ENCODE peak calls at places on chromosomes 13 and 19, in four cellular contexts. E, O, W and T are unnamed samples.

GRCh38 chr19:5436101-5436947 is 18.9 kb upstream of the ZNRF4 start:
- DNase-seq in O (no peak), W (peak; percentile 81), E (no peak), T (peak; percentile 60)

GRCh38 chr13:96141032-96141431 is 51.1 kb downstream of the HS6ST3 start:
- DNase-seq in O (no peak), W (peak; percentile 43), E (no peak), T (peak; percentile 28)

GRCh38 chr13:100547805-100548204 is 40.8 kb downstream of the GGACT start:
- DNase-seq in E (no peak), O (peak; percentile 45), W (no peak), T (no peak)

GRCh38 chr13:112712451-112712881 is 22.6 kb downstream of the ATP11A start:
- DNase-seq in O (no peak), E (no peak), W (no peak), T (no peak)

GRCh38 chr19:55446060-55446459 is 3.0 kb upstream of the SHISA7 start:
- DNase-seq in O (no peak), E (no peak), W (no peak), T (no peak)

GRCh38 chr13:41520699-41521630 is 63.6 kb downstream of the RGCC start:
- DNase-seq in O (no peak), W (no peak), E (no peak), T (no peak)

GRCh38 chr13:74136089-74136658 is 2.0 kb upstream of the KLF12 start:
- DNase-seq in W (no peak), O (no peak), E (peak; percentile 51), T (no peak)

GRCh38 chr13:97112451-97113152 is 109.5 kb upstream of the MBNL2 start:
- DNase-seq in O (no peak), W (no peak), E (no peak), T (no peak)

GRCh38 chr19:36973844-36974195 is 57.7 kb downstream of the ZNF568 start:
- DNase-seq in W (no peak), O (no peak), E (no peak), T (no peak)

GRCh38 chr13:85693889-85694511 is 105.2 kb downstream of the SLITRK6 start:
- DNase-seq in E (no peak), W (no peak), O (no peak), T (no peak)

GRCh38 chr19:33275559-33275932 is 26.8 kb downstream of the CEBPA start:
- DNase-seq in W (no peak), E (no peak), O (no peak), T (no peak)
- H3K4me1 ChIP-seq in W (peaks cover 7% of the 10 kb centered on the region), E (peaks cover 15% of the 10 kb centered on the region), O (peaks cover 8% of the 10 kb centered on the region), T (peaks cover 75% of the 10 kb centered on the region)

GRCh38 chr19:15815306-15815705 is at the start of gene OR10H1:
- DNase-seq in E (no peak), W (no peak), O (peak; percentile 73), T (peak; percentile 48)
- H3K4me3 ChIP-seq in E (no peak within 1 kb of the TSS), W (no peak within 1 kb of the TSS), O (no peak within 1 kb of the TSS), T (no peak within 1 kb of the TSS)

GRCh38 chr19:46909356-46909755 is 48.6 kb downstream of the ARHGAP35 start:
- DNase-seq in W (no peak), O (no peak), E (no peak), T (no peak)

GRCh38 chr19:46904114-46905060 is 43.6 kb downstream of the ARHGAP35 start:
- DNase-seq in O (peak; percentile 23), E (no peak), W (no peak), T (no peak)

GRCh38 chr19:46907880-46908279 is 47.1 kb downstream of the ARHGAP35 start:
- DNase-seq in O (peak; percentile 13), E (no peak), W (no peak), T (no peak)

GRCh38 chr19:46903458-46903857 is 42.7 kb downstream of the ARHGAP35 start:
- DNase-seq in O (no peak), E (no peak), W (no peak), T (no peak)

GRCh38 chr19:46906221-46906620 is 45.4 kb downstream of the ARHGAP35 start:
- DNase-seq in E (no peak), W (no peak), O (no peak), T (no peak)
- H3K4me1 ChIP-seq in E (peaks cover 7% of the 10 kb centered on the region), W (peaks cover 16% of the 10 kb centered on the region), O (peaks cover 28% of the 10 kb centered on the region), T (peaks cover 38% of the 10 kb centered on the region)

GRCh38 chr13:27088619-27089018 is 83.0 kb downstream of the USP12 start:
- DNase-seq in W (no peak), O (no peak), E (no peak), T (no peak)
- H3K4me3 ChIP-seq in W (no peak overlapping the region), O (no peak overlapping the region), E (no peak overlapping the region), T (no peak overlapping the region)

DNA sequence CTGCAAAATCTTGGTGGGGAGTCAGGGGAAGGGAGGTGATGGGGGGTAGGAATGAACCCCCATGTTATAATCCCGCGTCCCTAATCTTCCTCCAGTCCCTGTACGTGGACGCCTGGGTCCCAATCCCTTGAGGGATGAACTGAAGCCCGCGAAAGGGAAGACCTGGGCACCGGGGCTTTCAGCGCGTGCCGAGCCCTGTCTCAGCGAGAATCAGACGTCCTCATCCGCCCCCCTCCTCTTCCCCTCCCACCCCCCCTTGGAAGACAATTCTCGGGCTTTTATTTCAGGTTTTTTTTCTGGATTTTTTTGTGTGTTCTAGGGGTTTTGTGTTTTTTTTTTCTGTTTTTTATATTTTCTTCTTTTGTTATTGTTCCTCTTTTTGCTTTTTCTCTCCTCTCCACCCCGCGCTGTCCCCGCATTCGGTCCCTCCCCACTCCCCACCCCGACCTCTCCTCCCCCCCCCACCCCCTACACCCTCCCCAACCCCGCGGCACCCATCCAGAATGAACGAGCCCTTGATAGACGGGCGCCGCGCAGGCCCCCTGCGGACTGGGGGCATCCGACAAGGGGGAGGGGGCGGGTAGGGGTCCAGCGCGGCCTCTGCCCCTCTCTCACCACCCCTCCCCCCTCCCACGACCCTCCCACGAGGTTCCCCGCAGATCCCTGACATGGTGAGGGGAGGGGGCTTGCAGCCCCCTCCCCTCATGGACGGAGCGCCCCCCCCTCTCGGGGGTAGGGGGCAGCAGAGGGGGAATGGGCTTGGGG is 10.3 kb downstream of the C19orf81 start:
- DNase-seq in W (no peak), O (no peak), E (no peak), T (no peak)
- H3K4me1 ChIP-seq in W (peaks cover 4% of the 10 kb centered on the region), O (peaks cover 13% of the 10 kb centered on the region), E (no peaks in the 10 kb centered on the region), T (no peaks in the 10 kb centered on the region)

GRCh38 chr19:38993271-38993670 is 17.7 kb upstream of the FBXO17 start:
- DNase-seq in O (no peak), E (no peak), W (no peak), T (no peak)

GRCh38 chr19:38990949-38991697 is 15.6 kb upstream of the FBXO17 start:
- DNase-seq in O (no peak), W (no peak), E (no peak), T (no peak)

GRCh38 chr19:38988632-38989031 is 13.1 kb upstream of the FBXO17 start:
- DNase-seq in E (no peak), O (no peak), W (no peak), T (no peak)

GRCh38 chr19:38985262-38985661 is 9.7 kb upstream of the FBXO17 start:
- DNase-seq in W (no peak), E (no peak), O (no peak), T (no peak)

GRCh38 chr19:38989066-38989605 is 13.6 kb upstream of the FBXO17 start:
- DNase-seq in O (peak; percentile 10), W (no peak), E (no peak), T (no peak)
- H3K4me3 ChIP-seq in O (no peak overlapping the region), W (no peak overlapping the region), E (no peak overlapping the region), T (no peak overlapping the region)

GRCh38 chr19:40056505-40056904 is 474 bp upstream of the ZNF780B start:
- DNase-seq in E (no peak), W (no peak), O (no peak), T (no peak)

GRCh38 chr19:40054632-40055031 is 1.4 kb downstream of the ZNF780B start:
- DNase-seq in O (no peak), W (no peak), E (no peak), T (no peak)

GRCh38 chr19:40053491-40053890 is 2.5 kb downstream of the ZNF780B start:
- DNase-seq in E (no peak), O (no peak), W (no peak), T (no peak)

GRCh38 chr19:40055832-40056504 is at the start of gene ZNF780B:
- DNase-seq in E (peak; percentile 85), O (peak; percentile 58), W (peak; percentile 73), T (peak; percentile 75)

DNA sequence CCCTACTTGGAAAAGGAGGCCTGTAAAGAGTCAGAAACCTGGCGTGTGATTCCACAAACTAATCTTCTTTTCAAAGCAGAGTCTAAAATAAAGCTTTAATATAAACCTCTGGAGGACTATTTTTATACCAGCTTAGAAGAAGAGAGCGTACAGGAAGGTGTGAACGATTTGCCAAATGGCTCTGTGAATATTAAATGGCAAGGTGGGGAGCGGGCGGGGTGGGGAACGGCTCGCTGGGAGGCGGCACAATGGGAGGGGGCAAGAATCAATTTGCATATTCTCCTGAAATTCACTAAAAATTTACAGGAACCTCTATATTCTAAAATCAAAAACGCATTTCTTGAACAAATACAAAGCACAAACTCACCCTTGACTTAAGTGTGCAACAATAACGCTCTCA is 982 bp downstream of the ZNF780B start:
- DNase-seq in E (no peak), O (no peak), W (no peak), T (no peak)
- H3K4me1 ChIP-seq in E (peaks cover 5% of the 10 kb centered on the region), O (peaks cover 10% of the 10 kb centered on the region), W (no peaks in the 10 kb centered on the region), T (no peaks in the 10 kb centered on the region)

DNA sequence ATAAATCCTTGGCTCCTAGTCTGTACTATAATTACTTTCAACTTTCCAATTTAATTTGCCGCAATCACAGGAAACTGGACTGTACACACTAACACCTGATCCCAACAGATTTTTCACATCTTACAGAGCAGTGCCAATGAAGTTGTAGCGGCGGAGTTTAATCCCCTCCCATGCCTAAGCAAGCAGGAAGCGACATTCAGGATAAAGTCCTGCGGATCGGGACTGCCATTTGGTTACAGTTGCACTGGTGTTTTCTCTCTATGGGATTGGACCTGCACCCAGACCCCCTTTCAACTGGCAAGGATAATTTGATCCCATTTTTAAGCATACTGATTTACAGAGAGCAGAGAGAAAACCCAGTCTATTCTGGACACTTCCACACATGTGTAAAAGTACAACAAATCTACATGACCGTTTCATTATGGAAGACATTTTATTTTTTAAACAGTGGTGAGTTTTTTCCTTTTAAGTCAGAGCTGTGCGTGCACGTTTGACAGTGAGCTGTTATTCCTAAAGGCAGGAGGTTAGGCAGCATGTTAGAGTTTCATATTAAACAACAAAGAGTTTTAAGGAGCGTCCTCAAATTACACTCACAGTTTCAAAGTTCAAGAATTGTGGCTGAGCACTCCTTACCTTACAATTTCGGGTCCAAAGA is 141.8 kb upstream of the RFC3 start:
- DNase-seq in O (peak; percentile 74), W (no peak), E (peak; percentile 52), T (peak; percentile 15)
- H3K4me3 ChIP-seq in O (peak overlapping the region; percentile 27), W (no peak overlapping the region), E (peak overlapping the region; percentile 29), T (peak overlapping the region; percentile 46)

GRCh38 chr19:3557461-3558248 is at the start of gene MFSD12:
- DNase-seq in E (peak; percentile 93), O (peak; percentile 96), W (peak; percentile 83), T (peak; percentile 91)
- H3K4me1 ChIP-seq in E (no peaks in the 10 kb centered on the region), O (peaks cover 45% of the 10 kb centered on the region), W (peaks cover 3% of the 10 kb centered on the region), T (no peaks in the 10 kb centered on the region)

GRCh38 chr19:20367811-20368294 is 197.7 kb downstream of the ZNF737 start:
- DNase-seq in O (peak; percentile 71), W (no peak), E (no peak), T (no peak)

GRCh38 chr19:20371911-20372310 is 193.7 kb downstream of the ZNF737 start:
- DNase-seq in E (no peak), W (no peak), O (no peak), T (no peak)
- H3K4me3 ChIP-seq in E (no peak overlapping the region), W (no peak overlapping the region), O (no peak overlapping the region), T (no peak overlapping the region)